ENCODE peak calls at places on chromosomes 7 and 10, in four cellular contexts. J is fibroblast of lung, P is nephron progenitor cell, N is breast epithelium. G is an unnamed sample.

GRCh38 chr7:27560706-27561235 is 101.9 kb downstream of the HIBADH start:
- DNase-seq in N (no peak), J (peak), P (no peak), G (no peak)

GRCh38 chr10:70367195-70367796 is 15.1 kb downstream of the LRRC20 start:
- DNase-seq in J (peak), N (no peak), P (no peak), G (no peak)

GRCh38 chr7:883029-884021 is 7.0 kb downstream of the GET4 start:
- DNase-seq in P (no peak), N (no peak), J (no peak), G (no peak)

GRCh38 chr7:64870656-64871055 is 32.4 kb upstream of the ZNF273 start:
- DNase-seq in J (no peak), N (no peak), P (no peak), G (no peak)

GRCh38 chr7:134552105-134552504 is 3.2 kb downstream of the AKR1B15 start:
- DNase-seq in P (peak), N (no peak), J (peak), G (no peak)

GRCh38 chr7:100678291-100678984 is 4.9 kb downstream of the GNB2 start:
- DNase-seq in N (no peak), J (no peak), P (no peak), G (no peak)

GRCh38 chr7:70466725-70467364 is 665.1 kb upstream of the GALNT17 start:
- DNase-seq in N (no peak), P (no peak), J (no peak), G (no peak)

GRCh38 chr10:99926925-99927718 is 82.6 kb downstream of the DNMBP start:
- DNase-seq in N (no peak), P (no peak), J (peak), G (no peak)

GRCh38 chr7:36904802-36905201 is 180.5 kb upstream of the AOAH start:
- DNase-seq in J (no peak), P (no peak), N (no peak), G (no peak)

GRCh38 chr10:89662596-89662995 is 17.6 kb upstream of the PANK1 start:
- DNase-seq in P (no peak), J (no peak), N (no peak), G (no peak)

GRCh38 chr10:104306897-104307296 is 31.4 kb downstream of the ITPRIP start:
- DNase-seq in J (peak), N (no peak), P (no peak), G (no peak)

GRCh38 chr10:115921795-115922194 is 351.2 kb downstream of the GFRA1 start:
- DNase-seq in N (no peak), J (peak), P (no peak), G (no peak)

GRCh38 chr10:123841115-123841514 is 50.5 kb downstream of the CPXM2 start:
- DNase-seq in J (no peak), N (no peak), P (no peak), G (no peak)

GRCh38 chr10:47306429-47307210 is 6.6 kb downstream of the GDF10 start:
- DNase-seq in P (no peak), N (no peak), J (no peak), G (no peak)

GRCh38 chr7:81887098-81887497 is 117.3 kb upstream of the HGF start:
- DNase-seq in P (no peak), J (peak), N (no peak), G (peak)

GRCh38 chr10:71819985-71820384 is 31.1 kb downstream of the PSAP start:
- DNase-seq in J (no peak), N (no peak), P (no peak), G (no peak)

GRCh38 chr7:65463184-65463583 is 89.5 kb downstream of the ZNF92 start:
- DNase-seq in N (no peak), P (no peak), J (no peak), G (no peak)

GRCh38 chr10:50629495-50630122 is 5.9 kb upstream of the SGMS1 start:
- DNase-seq in J (no peak), P (no peak), N (no peak), G (no peak)

GRCh38 chr10:42955493-42955889 is 121.4 kb upstream of the RET start:
- DNase-seq in P (no peak), J (no peak), N (peak), G (no peak)

GRCh38 chr7:63041786-63042185 is 956.9 kb upstream of the ZNF722 start:
- DNase-seq in N (no peak), J (no peak), P (no peak), G (no peak)

GRCh38 chr7:140316165-140316661 is 82.1 kb downstream of the SLC37A3 start:
- DNase-seq in P (no peak), N (peak), J (peak), G (no peak)

GRCh38 chr10:90192825-90193224 is 491.4 kb downstream of the KIF20B start:
- DNase-seq in J (no peak), N (no peak), P (no peak), G (no peak)

GRCh38 chr7:4916115-4916514 is 32.6 kb upstream of the RADIL start:
- DNase-seq in N (no peak), P (no peak), J (no peak), G (no peak)

GRCh38 chr10:27658788-27659187 is 86.8 kb downstream of the MKX start:
- DNase-seq in N (no peak), J (no peak), P (no peak), G (no peak)

GRCh38 chr7:56009695-56010094 is 41.5 kb downstream of the PSPH start:
- DNase-seq in J (no peak), N (peak), P (no peak), G (no peak)

GRCh38 chr10:35089641-35090161 is 440 bp downstream of the CUL2 start:
- DNase-seq in P (no peak), J (peak), N (no peak), G (peak)

GRCh38 chr7:9557853-9558252 is 1124.4 kb downstream of the NXPH1 start:
- DNase-seq in J (no peak), P (no peak), N (no peak), G (no peak)

GRCh38 chr10:97898429-97898828 is 48.8 kb downstream of the GOLGA7B start:
- DNase-seq in J (peak), P (no peak), N (no peak), G (no peak)

GRCh38 chr10:51800725-51801455 is 101.5 kb upstream of the CSTF2T start:
- DNase-seq in P (no peak), N (no peak), J (peak), G (no peak)

GRCh38 chr10:99708428-99709010 is 23.4 kb downstream of the COX15 start:
- DNase-seq in P (no peak), J (peak), N (no peak), G (no peak)

GRCh38 chr7:23383225-23383624 is 84.1 kb downstream of the MALSU1 start:
- DNase-seq in P (no peak), J (peak), N (no peak), G (no peak)

GRCh38 chr10:29960261-29960660 is 99.1 kb downstream of the JCAD start:
- DNase-seq in N (no peak), P (no peak), J (no peak), G (no peak)

GRCh38 chr10:112912441-112912911 is 37.6 kb upstream of the TCF7L2 start:
- DNase-seq in N (no peak), P (no peak), J (peak), G (no peak)

GRCh38 chr10:5618829-5619228 is 47.6 kb downstream of the ASB13 start:
- DNase-seq in J (peak), N (no peak), P (peak), G (no peak)

GRCh38 chr7:104653870-104654401 is 325.5 kb downstream of the LHFPL3 start:
- DNase-seq in P (no peak), N (no peak), J (no peak), G (no peak)

GRCh38 chr10:63713191-63714144 is 192.3 kb downstream of the REEP3 start:
- DNase-seq in J (peak), N (no peak), P (peak), G (no peak)

GRCh38 chr10:78383378-78383777 is 349.7 kb downstream of the RPS24 start:
- DNase-seq in P (no peak), J (no peak), N (no peak), G (no peak)

GRCh38 chr10:59625842-59626522 is 83.7 kb downstream of the SLC16A9 start:
- DNase-seq in P (peak), J (peak), N (no peak), G (peak)
- TF ChIP-seq CTCF in P (peak), J (peak), N (peak), G (peak)

GRCh38 chr10:61896854-61897661 is 4.4 kb upstream of the ARID5B start:
- DNase-seq in J (peak), N (peak), P (peak), G (peak)
- TF ChIP-seq CTCF in J (peak), N (peak), P (peak), G (peak)

DNA sequence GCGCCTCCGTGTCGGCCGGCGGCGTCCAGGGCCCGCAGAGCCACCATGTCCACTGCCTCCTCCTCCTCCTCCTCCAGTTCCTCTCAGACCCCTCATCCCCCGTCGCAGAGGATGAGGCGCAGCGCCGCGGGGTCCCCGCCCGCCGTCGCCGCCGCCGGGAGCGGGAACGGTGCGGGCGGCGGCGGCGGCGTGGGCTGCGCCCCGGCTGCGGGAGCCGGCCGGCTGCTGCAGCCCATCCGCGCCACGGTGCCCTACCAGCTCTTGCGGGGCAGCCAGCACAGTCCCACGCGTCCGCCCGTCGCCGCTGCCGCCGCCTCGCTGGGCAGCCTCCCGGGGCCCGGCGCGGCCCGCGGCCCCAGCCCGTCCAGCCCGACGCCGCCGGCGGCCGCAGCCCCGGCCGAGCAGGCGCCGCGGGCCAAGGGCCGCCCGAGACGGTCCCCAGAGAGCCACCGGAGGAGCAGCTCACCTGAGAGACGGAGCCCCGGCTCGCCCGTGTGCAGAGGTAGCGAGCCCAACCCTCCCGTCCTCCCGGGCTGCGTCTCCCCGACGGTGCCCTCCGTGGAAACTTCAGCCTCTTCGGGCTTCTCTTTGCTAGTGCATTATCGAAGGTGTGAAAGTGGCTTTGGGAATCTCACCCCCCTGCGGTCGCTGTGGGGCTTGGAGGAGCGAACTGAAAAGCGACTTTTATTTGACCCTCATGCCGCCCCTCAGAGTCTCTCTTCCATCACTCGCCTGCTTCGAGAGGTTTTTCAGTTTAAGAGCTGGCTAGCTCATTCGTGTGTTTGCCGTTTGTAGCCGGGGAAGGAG is 913 bp downstream of the GLCCI1 start:
- DNase-seq in N (peak), P (peak), J (peak), G (peak)
- TF ChIP-seq CTCF in N (no peak), P (no peak), J (no peak), G (no peak)

DNA sequence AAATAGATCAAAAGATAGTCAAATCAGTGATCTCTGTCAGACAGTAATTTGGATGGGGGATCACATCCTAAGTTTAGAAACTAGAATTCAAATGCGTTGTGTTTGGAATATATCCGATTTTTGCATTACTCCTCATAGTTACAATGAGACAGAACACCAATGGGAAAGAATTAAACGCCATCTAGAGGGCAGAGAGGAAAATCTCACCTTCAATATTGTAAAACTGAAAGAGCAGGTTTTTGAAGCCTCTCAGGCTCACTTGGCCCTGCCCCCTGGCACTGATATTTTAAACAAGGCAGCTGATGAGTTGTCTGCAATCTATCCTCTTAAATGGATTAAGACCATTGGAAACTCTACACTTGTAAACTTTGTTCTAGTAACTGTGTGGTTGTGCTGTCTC is 17.7 kb downstream of the FRG2B start:
- DNase-seq in J (no peak), P (no peak), N (no peak), G (no peak)
- TF ChIP-seq CTCF in J (peak), P (no peak), N (no peak), G (peak)

GRCh38 chr7:158973440-158973839 is 117.1 kb downstream of the DYNC2I1 start:
- DNase-seq in N (no peak), P (peak), J (no peak), G (no peak)
- TF ChIP-seq CTCF in N (no peak), P (peak), J (no peak), G (no peak)